ENCODE peak calls at places on chromosomes 2 and 18, in seven cellular contexts. H, J, N, Q, K, R and I are unnamed samples.

GRCh38 chr2:1837458-1837857 is 93.1 kb upstream of the PXDN start:
- DNase-seq in H (no peak), J (no peak), N (no peak), Q (no peak), K (no peak), R (no peak), I (no peak)

GRCh38 chr2:86072271-86072858 is 33.3 kb downstream of the POLR1A start:
- DNase-seq in H (peak; percentile 74), J (no peak), N (no peak), Q (peak; percentile 66), K (peak; percentile 28), R (no peak), I (peak; percentile 84)

GRCh38 chr2:197356136-197356535 is 45.6 kb upstream of the ANKRD44 start:
- DNase-seq in H (no peak), J (peak; percentile 2), N (no peak), Q (no peak), K (no peak), R (no peak), I (peak; percentile 16)

GRCh38 chr18:49608366-49608747 is 46.5 kb downstream of the LIPG start:
- DNase-seq in H (no peak), J (no peak), N (peak; percentile 16), Q (no peak), K (no peak), R (no peak), I (no peak)

GRCh38 chr2:72579595-72580180 is 246.1 kb downstream of the EXOC6B start:
- DNase-seq in H (no peak), J (peak; percentile 26), N (peak; percentile 78), Q (peak; percentile 68), K (peak; percentile 71), R (no peak), I (peak; percentile 75)

GRCh38 chr2:144381716-144382115 is 138.2 kb downstream of the ZEB2 start:
- DNase-seq in H (no peak), J (no peak), N (no peak), Q (no peak), K (no peak), R (no peak), I (no peak)

GRCh38 chr2:14148186-14148585 is 484.3 kb upstream of the LRATD1 start:
- DNase-seq in H (no peak), J (no peak), N (no peak), Q (peak; percentile 8), K (peak; percentile 81), R (no peak), I (no peak)

GRCh38 chr2:139067072-139067471 is 286.9 kb upstream of the NXPH2 start:
- DNase-seq in H (no peak), J (no peak), N (no peak), Q (no peak), K (no peak), R (no peak), I (no peak)

GRCh38 chr2:197306691-197307030 is 3.9 kb downstream of the ANKRD44 start:
- DNase-seq in H (no peak), J (no peak), N (no peak), Q (peak; percentile 9), K (no peak), R (no peak), I (no peak)

GRCh38 chr2:197426723-197427122 is 8.1 kb downstream of the SF3B1 start:
- DNase-seq in H (no peak), J (no peak), N (peak; percentile 5), Q (no peak), K (no peak), R (no peak), I (no peak)

GRCh38 chr2:67526283-67526682 is 129.2 kb downstream of the ETAA1 start:
- DNase-seq in H (no peak), J (no peak), N (peak; percentile 94), Q (no peak), K (peak; percentile 96), R (no peak), I (peak; percentile 95)

GRCh38 chr2:187169108-187169713 is 278.8 kb downstream of the CALCRL start:
- DNase-seq in H (no peak), J (no peak), N (peak; percentile 19), Q (peak; percentile 16), K (no peak), R (no peak), I (peak; percentile 11)

GRCh38 chr2:136384541-136385303 is 266.8 kb upstream of the CXCR4 start:
- DNase-seq in H (no peak), J (peak; percentile 39), N (peak; percentile 47), Q (peak; percentile 9), K (peak; percentile 23), R (peak; percentile 39), I (peak; percentile 35)

GRCh38 chr2:225998653-225999052 is 599.1 kb downstream of the NYAP2 start:
- DNase-seq in H (no peak), J (no peak), N (no peak), Q (peak; percentile 13), K (no peak), R (no peak), I (no peak)

GRCh38 chr2:177332041-177332991 is 60.3 kb upstream of the AGPS start:
- DNase-seq in H (no peak), J (peak; percentile 39), N (peak; percentile 89), Q (peak; percentile 83), K (peak; percentile 89), R (no peak), I (peak; percentile 84)

DNA sequence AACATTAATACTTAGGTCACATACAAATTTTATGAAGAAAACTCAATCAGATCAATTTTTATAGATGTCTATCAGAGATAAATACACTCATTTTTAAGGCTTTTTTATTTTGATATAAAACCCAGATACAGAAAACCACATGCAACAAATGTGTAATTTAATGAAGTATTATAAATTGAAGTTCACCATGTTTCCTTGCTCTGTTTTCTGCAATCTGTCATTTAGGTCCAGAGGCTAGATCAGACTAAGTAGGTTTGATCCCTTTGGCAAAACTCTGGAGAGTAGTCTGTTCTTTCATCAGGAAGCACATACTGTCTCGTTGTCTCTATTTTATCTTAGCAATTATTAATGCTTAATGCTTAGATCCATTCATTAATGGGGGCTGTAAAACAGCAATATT is 841.6 kb downstream of the MBD2 start:
- DNase-seq in H (no peak), J (no peak), N (no peak), Q (no peak), K (no peak), R (no peak), I (no peak)
- TF ChIP-seq CTCF in H (no peak), J (no peak), N (no peak), Q (no peak), K (no peak), R (no peak), I (no peak)

GRCh38 chr2:88628569-88628939 is 1.3 kb upstream of the EIF2AK3 start:
- DNase-seq in H (no peak), J (no peak), N (no peak), Q (no peak), K (no peak), R (no peak), I (no peak)

GRCh38 chr2:88624477-88624876 is 2.8 kb downstream of the EIF2AK3 start:
- DNase-seq in H (no peak), J (no peak), N (no peak), Q (no peak), K (no peak), R (no peak), I (no peak)

GRCh38 chr2:88627055-88627855 is at the start of gene EIF2AK3:
- DNase-seq in H (peak; percentile 98), J (peak; percentile 100), N (peak; percentile 100), Q (peak; percentile 100), K (peak; percentile 100), R (peak; percentile 98), I (peak; percentile 100)

GRCh38 chr2:88626171-88627054 is 851 bp downstream of the EIF2AK3 start:
- DNase-seq in H (peak; percentile 73), J (no peak), N (no peak), Q (peak; percentile 16), K (no peak), R (peak; percentile 57), I (peak; percentile 31)

DNA sequence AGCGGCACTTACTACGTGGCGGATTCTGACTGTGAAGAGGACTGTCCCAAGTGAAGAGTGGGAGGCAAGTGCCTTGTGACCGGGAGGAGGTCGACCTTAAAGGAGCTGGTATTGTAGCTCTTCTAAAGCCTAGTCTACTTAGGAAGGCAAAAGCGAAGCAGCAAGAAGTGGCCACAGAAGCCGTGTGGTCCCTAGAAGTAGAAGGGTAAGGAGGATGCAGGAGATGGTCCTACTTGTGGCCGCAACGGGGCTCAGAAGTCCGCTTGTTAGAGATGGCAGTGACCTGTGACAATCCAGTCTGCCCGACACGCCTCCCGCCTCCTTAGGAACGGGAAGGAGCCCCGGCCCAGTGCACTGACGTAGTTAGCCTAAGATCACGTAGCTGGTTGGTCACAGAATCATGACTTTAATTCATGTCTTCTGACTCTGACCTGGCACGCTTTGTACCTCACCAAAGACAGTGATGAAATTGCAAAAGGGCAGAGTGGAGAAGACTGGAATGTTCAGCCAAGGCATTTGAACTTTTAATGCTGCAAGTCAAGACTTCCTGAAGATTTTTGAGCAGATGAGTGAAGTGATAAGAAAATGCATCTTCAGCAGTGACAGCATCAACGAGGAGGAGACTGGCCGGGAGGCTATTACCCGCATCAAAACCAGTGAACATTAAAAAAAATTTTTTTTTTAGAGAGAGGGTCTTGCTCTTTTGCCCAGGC is 748 bp upstream of the EIF2AK3 start:
- DNase-seq in H (peak; percentile 92), J (peak; percentile 91), N (peak; percentile 97), Q (peak; percentile 92), K (peak; percentile 97), R (peak; percentile 81), I (peak; percentile 98)
- TF ChIP-seq CTCF in H (no peak), J (no peak), N (no peak), Q (no peak), K (no peak), R (no peak), I (no peak)

GRCh38 chr2:25168256-25169072 is at the start of gene POMC:
- DNase-seq in H (peak; percentile 70), J (no peak), N (peak; percentile 44), Q (peak; percentile 31), K (peak; percentile 25), R (peak; percentile 65), I (peak; percentile 26)

GRCh38 chr2:25173719-25174118 is 5.3 kb upstream of the POMC start:
- DNase-seq in H (no peak), J (no peak), N (no peak), Q (no peak), K (no peak), R (no peak), I (no peak)

GRCh38 chr2:25174192-25174861 is 5.9 kb upstream of the POMC start:
- DNase-seq in H (no peak), J (no peak), N (no peak), Q (no peak), K (no peak), R (no peak), I (no peak)

GRCh38 chr2:25169073-25169470 is 692 bp upstream of the POMC start:
- DNase-seq in H (no peak), J (no peak), N (no peak), Q (no peak), K (no peak), R (no peak), I (no peak)

DNA sequence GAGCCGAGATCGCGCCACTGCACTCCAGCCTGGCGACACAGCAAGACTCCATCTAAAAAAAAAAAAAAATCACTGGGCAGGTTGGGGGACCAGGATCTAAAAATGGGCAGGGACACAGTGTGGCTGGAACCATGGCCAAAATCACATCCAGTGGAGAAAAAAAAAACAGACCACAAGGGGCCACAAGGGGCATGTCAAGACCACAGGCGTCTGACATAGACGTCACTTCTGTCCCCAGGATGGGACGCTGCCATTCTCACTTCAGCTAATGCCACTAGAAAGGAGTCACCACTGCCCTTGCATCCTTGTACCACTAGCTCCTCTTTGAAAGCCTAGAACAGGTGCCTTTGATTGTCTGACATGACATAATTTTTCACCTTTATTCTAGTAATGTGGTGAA is 2.5 kb upstream of the POMC start:
- DNase-seq in H (no peak), J (no peak), N (no peak), Q (no peak), K (no peak), R (no peak), I (no peak)
- TF ChIP-seq CTCF in H (no peak), J (no peak), N (no peak), Q (no peak), K (no peak), R (no peak), I (no peak)

GRCh38 chr2:108855194-108855593 is 68.6 kb downstream of the CCDC138 start:
- DNase-seq in H (no peak), J (no peak), N (peak; percentile 25), Q (peak; percentile 8), K (peak; percentile 23), R (no peak), I (peak; percentile 11)
- TF ChIP-seq CTCF in H (peak; percentile 14), J (peak; percentile 46), N (no peak), Q (no peak), K (peak; percentile 7), R (no peak), I (no peak)